ENCODE peak calls at places on chromosome 1, in five cellular contexts. One of them, this sample, is unnamed.

GRCh38 chr1:200675588-200675852 is 5.8 kb upstream of the DDX59 start:
- DNase-seq in fibroblast of villous mesenchyme: no peak
- DNase-seq in cardiac fibroblast: no peak
- DNase-seq in cardiac muscle cell: no peak
- DNase-seq in AG10803: no peak
- DNase-seq in this sample: no peak

GRCh38 chr1:211068976-211069375 is 65.0 kb downstream of the KCNH1 start:
- DNase-seq in fibroblast of villous mesenchyme: no peak
- DNase-seq in cardiac fibroblast: no peak
- DNase-seq in cardiac muscle cell: no peak
- DNase-seq in AG10803: no peak
- DNase-seq in this sample: no peak

GRCh38 chr1:236465959-236466303 is 57.9 kb upstream of the LGALS8 start:
- DNase-seq in fibroblast of villous mesenchyme: no peak
- DNase-seq in cardiac fibroblast: no peak
- DNase-seq in cardiac muscle cell: no peak
- DNase-seq in AG10803: no peak
- DNase-seq in this sample: no peak

GRCh38 chr1:177137814-177138213 is 26.7 kb downstream of the ASTN1 start:
- DNase-seq in fibroblast of villous mesenchyme: no peak
- DNase-seq in cardiac fibroblast: no peak
- DNase-seq in cardiac muscle cell: no peak
- DNase-seq in AG10803: no peak
- DNase-seq in this sample: no peak

GRCh38 chr1:241677171-241677570 is 25.1 kb downstream of the WDR64 start:
- DNase-seq in fibroblast of villous mesenchyme: no peak
- DNase-seq in cardiac fibroblast: no peak
- DNase-seq in cardiac muscle cell: no peak
- DNase-seq in AG10803: no peak
- DNase-seq in this sample: no peak

GRCh38 chr1:232327296-232327695 is 302.6 kb downstream of the SIPA1L2 start:
- DNase-seq in fibroblast of villous mesenchyme: no peak
- DNase-seq in cardiac fibroblast: no peak
- DNase-seq in cardiac muscle cell: no peak
- DNase-seq in AG10803: no peak
- DNase-seq in this sample: no peak

GRCh38 chr1:2529776-2530500 is at the start of gene HES5:
- DNase-seq in fibroblast of villous mesenchyme: no peak
- DNase-seq in cardiac fibroblast: no peak
- DNase-seq in cardiac muscle cell: no peak
- DNase-seq in AG10803: no peak
- DNase-seq in this sample: no peak

GRCh38 chr1:77484926-77485325 is 197.5 kb downstream of the ZZZ3 start:
- DNase-seq in fibroblast of villous mesenchyme: no peak
- DNase-seq in cardiac fibroblast: no peak
- DNase-seq in cardiac muscle cell: no peak
- DNase-seq in AG10803: peak
- DNase-seq in this sample: no peak

GRCh38 chr1:220123889-220124288 is 30.0 kb downstream of the IARS2 start:
- DNase-seq in fibroblast of villous mesenchyme: no peak
- DNase-seq in cardiac fibroblast: no peak
- DNase-seq in cardiac muscle cell: peak
- DNase-seq in AG10803: no peak
- DNase-seq in this sample: peak

GRCh38 chr1:157181790-157182189 is 43.6 kb upstream of the ETV3 start:
- DNase-seq in fibroblast of villous mesenchyme: no peak
- DNase-seq in cardiac fibroblast: no peak
- DNase-seq in cardiac muscle cell: no peak
- DNase-seq in AG10803: no peak
- DNase-seq in this sample: no peak

GRCh38 chr1:45191418-45191783 is 15.0 kb downstream of the ZSWIM5 start:
- DNase-seq in fibroblast of villous mesenchyme: no peak
- DNase-seq in cardiac fibroblast: no peak
- DNase-seq in cardiac muscle cell: no peak
- DNase-seq in AG10803: no peak
- DNase-seq in this sample: no peak

GRCh38 chr1:220370041-220370700 is 97.9 kb upstream of the RAB3GAP2 start:
- DNase-seq in fibroblast of villous mesenchyme: peak
- DNase-seq in cardiac fibroblast: peak
- DNase-seq in cardiac muscle cell: peak
- DNase-seq in AG10803: peak
- DNase-seq in this sample: no peak

GRCh38 chr1:38585460-38585859 is 274.1 kb downstream of the RRAGC start:
- DNase-seq in fibroblast of villous mesenchyme: no peak
- DNase-seq in cardiac fibroblast: no peak
- DNase-seq in cardiac muscle cell: no peak
- DNase-seq in AG10803: no peak
- DNase-seq in this sample: no peak

GRCh38 chr1:161839591-161839990 is 73.5 kb downstream of the ATF6 start:
- DNase-seq in fibroblast of villous mesenchyme: no peak
- DNase-seq in cardiac fibroblast: no peak
- DNase-seq in cardiac muscle cell: no peak
- DNase-seq in AG10803: no peak
- DNase-seq in this sample: no peak

GRCh38 chr1:15525043-15525958 is 1.3 kb upstream of the CASP9 start:
- DNase-seq in fibroblast of villous mesenchyme: peak
- DNase-seq in cardiac fibroblast: peak
- DNase-seq in cardiac muscle cell: no peak
- DNase-seq in AG10803: no peak
- DNase-seq in this sample: no peak

DNA sequence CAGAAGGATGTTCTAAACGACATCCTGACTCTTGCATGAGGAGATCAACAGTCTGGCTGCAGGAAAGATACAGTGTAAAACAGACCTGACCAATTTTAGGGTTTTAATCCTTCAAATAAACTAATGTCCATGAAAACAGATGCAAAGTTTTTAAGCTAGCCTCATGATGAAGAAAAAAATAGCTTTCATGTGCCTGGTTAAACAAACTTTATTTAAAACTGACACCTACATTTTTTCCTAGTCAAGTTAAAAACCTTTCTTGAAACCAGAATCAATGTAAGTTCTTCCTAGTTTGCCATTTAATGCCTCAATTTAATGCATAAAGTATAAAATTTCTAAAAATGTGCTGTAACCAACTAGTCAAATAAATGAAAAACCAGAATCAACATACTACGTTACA is 2.9 kb downstream of the WDR26 start:
- DNase-seq in fibroblast of villous mesenchyme: no peak
- DNase-seq in cardiac fibroblast: no peak
- DNase-seq in cardiac muscle cell: no peak
- DNase-seq in AG10803: no peak
- DNase-seq in this sample: no peak
- H3K4me3 ChIP-seq in fibroblast of villous mesenchyme: peak
- H3K4me3 ChIP-seq in cardiac fibroblast: peak
- H3K4me3 ChIP-seq in cardiac muscle cell: peak
- H3K4me3 ChIP-seq in AG10803: peak
- H3K4me3 ChIP-seq in this sample: peak

DNA sequence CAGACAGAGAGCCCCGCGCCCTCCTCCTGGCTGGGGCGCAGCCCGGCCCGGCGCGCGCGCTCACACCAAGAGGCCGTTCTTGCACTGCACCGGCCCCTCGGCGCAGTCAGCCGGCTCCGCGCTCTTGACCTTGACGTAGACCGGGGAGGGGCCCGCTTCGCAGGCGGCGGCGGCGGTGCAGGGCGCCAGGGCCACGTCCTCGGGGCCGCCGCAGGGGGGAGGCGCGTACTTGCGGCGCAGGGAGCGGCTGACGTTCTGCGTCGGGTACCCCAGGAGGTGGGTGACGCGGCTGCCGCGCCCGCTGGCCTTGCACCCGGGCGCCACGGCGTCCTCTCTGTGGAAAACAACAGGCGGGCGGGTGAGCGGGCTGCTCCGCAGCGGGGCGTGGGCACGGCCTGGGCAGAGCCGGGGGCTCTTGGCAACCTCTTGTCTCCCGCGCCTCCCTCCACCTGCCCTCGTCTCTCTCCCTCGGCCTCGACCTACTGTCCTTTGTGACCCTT is 7.7 kb downstream of the VSIG8 start:
- DNase-seq in fibroblast of villous mesenchyme: peak
- DNase-seq in cardiac fibroblast: peak
- DNase-seq in cardiac muscle cell: peak
- DNase-seq in AG10803: peak
- DNase-seq in this sample: peak
- TF ChIP-seq CTCF in fibroblast of villous mesenchyme: no peak
- TF ChIP-seq CTCF in cardiac fibroblast: no peak
- TF ChIP-seq CTCF in cardiac muscle cell: no peak
- TF ChIP-seq CTCF in AG10803: no peak
- TF ChIP-seq CTCF in this sample: no peak

DNA sequence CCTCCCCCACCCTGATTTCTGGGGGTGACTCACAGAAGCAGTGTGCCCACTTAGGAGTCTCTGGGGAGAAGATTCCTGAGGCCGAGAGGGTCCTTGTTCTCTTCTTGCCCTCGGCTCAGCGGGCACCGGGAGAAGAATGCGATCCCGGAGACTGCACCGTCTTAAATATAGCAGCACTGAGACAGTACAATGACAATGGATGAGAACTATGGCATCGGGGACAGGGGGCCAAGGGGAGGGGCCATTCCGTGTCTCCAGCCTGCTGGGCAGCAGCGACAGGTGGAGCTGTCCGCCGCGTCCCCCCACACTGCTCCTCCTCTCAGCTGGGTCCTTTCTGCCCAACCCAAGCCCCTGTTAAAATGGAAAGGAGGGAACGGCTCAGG is at the start of gene MYOM3:
- DNase-seq in fibroblast of villous mesenchyme: no peak
- DNase-seq in cardiac fibroblast: no peak
- DNase-seq in cardiac muscle cell: no peak
- DNase-seq in AG10803: peak
- DNase-seq in this sample: no peak
- H3K4me3 ChIP-seq in fibroblast of villous mesenchyme: no peak
- H3K4me3 ChIP-seq in cardiac fibroblast: peak
- H3K4me3 ChIP-seq in cardiac muscle cell: no peak
- H3K4me3 ChIP-seq in AG10803: peak
- H3K4me3 ChIP-seq in this sample: no peak

GRCh38 chr1:57079454-57080157 is 113.8 kb upstream of the C8B start:
- DNase-seq in fibroblast of villous mesenchyme: no peak
- DNase-seq in cardiac fibroblast: no peak
- DNase-seq in cardiac muscle cell: no peak
- DNase-seq in AG10803: no peak
- DNase-seq in this sample: no peak
- TF ChIP-seq CTCF in fibroblast of villous mesenchyme: no peak
- TF ChIP-seq CTCF in cardiac fibroblast: peak
- TF ChIP-seq CTCF in cardiac muscle cell: peak
- TF ChIP-seq CTCF in AG10803: no peak
- TF ChIP-seq CTCF in this sample: peak

DNA sequence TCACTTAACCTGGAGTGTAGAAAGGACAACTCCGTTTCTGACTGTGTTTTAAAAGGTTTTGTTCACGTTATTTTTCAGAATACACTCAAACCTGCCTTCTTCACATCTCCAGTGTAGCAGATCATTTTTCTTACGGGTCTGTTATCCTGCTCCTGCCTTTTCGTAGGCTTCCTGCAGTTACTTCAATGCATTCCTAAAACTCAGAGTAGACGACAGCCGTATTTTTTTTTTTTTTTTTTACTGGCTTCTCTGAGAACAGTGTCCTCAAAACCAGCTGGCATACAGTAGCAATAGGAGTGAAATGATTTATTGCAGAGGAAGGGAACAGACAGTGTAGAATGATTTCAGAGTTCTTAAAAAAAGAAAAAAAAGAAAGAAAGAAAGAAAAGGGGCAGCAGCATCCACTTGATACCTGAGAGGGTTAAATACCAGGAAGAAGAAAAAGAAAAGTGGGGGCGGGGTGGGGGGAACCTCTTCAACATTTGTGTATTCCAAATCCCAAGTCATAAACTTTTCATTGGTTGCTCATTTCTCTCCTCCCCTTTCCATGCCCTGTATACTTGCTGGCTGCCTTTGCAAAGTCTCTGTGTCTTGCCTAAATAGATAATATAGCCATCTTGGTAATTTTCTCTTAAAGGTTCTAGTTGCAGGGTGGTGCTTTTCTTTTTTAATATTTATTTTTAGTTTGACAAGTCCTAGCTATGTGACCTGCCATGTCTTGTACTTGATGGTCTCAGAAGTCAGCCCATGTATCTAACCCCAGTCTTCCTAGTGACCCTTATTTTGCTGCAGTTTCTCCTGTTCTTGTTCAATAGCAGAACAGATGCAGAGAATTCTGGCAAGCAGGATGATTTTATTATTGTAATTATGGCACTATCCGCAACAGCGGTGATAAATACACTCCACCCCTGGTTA is 2.8 kb downstream of the TGFB2 start:
- DNase-seq in fibroblast of villous mesenchyme: peak
- DNase-seq in cardiac fibroblast: peak
- DNase-seq in cardiac muscle cell: peak
- DNase-seq in AG10803: no peak
- DNase-seq in this sample: peak
- H3K4me3 ChIP-seq in fibroblast of villous mesenchyme: peak
- H3K4me3 ChIP-seq in cardiac fibroblast: peak
- H3K4me3 ChIP-seq in cardiac muscle cell: peak
- H3K4me3 ChIP-seq in AG10803: peak
- H3K4me3 ChIP-seq in this sample: peak

GRCh38 chr1:30329802-30330557 is 393.4 kb downstream of the MATN1 start:
- DNase-seq in fibroblast of villous mesenchyme: no peak
- DNase-seq in cardiac fibroblast: no peak
- DNase-seq in cardiac muscle cell: no peak
- DNase-seq in AG10803: no peak
- DNase-seq in this sample: no peak
- TF ChIP-seq CTCF in fibroblast of villous mesenchyme: no peak
- TF ChIP-seq CTCF in cardiac fibroblast: no peak
- TF ChIP-seq CTCF in cardiac muscle cell: no peak
- TF ChIP-seq CTCF in AG10803: no peak
- TF ChIP-seq CTCF in this sample: no peak

This sample was measured in fibroblast of pulmonary artery.